ENCODE peak calls at places on chromosome 3, in ten cellular contexts. M is AG09319; G is iris pigment epithelial cell; C is AG10803; T is DMS 273 treated with DMSO at 0.1 percent for 48 hours; I is foreskin fibroblast; Y is activated CD8-positive, alpha-beta memory T cell treated with anti-CD3 and anti-CD28 coated beads for 4 hours; R is dorsolateral prefrontal cortex; H is nephron progenitor cell; B is caudate nucleus. X is an unnamed sample.

GRCh38 chr3:59127071-59127470 is 77.2 kb upstream of the CFAP20DC start:
- DNase-seq in M (no peak), G (peak; percentile 75), C (peak; percentile 78), T (no peak), I (peak; percentile 74), Y (no peak), R (no peak), H (no peak), B (no peak), X (peak; percentile 85)

GRCh38 chr3:123406598-123406997 is 42.3 kb downstream of the ADCY5 start:
- DNase-seq in M (no peak), G (no peak), C (no peak), T (no peak), I (no peak), Y (no peak), R (peak; percentile 36), H (no peak), B (no peak), X (no peak)

GRCh38 chr3:170418422-170419300 is at the start of gene CLDN11:
- DNase-seq in M (no peak), G (peak; percentile 73), C (peak; percentile 71), T (peak; percentile 16), I (peak; percentile 87), Y (no peak), R (peak; percentile 70), H (peak; percentile 70), B (peak; percentile 32), X (peak; percentile 83)

GRCh38 chr3:123636431-123636841 is 51.6 kb upstream of the HACD2 start:
- DNase-seq in M (no peak), G (no peak), C (no peak), T (peak; percentile 59), I (no peak), Y (no peak), R (no peak), H (peak; percentile 79), B (no peak), X (no peak)

GRCh38 chr3:86814918-86815655 is 175.9 kb downstream of the VGLL3 start:
- DNase-seq in M (no peak), G (peak; percentile 62), C (peak; percentile 83), T (no peak), I (peak; percentile 38), Y (no peak), R (no peak), H (no peak), B (no peak), X (peak; percentile 48)

GRCh38 chr3:140186421-140186920 is 251.5 kb downstream of the CLSTN2 start:
- DNase-seq in M (peak; percentile 44), G (peak; percentile 65), C (peak; percentile 40), T (peak; percentile 97), I (peak; percentile 68), Y (no peak), R (no peak), H (no peak), B (no peak), X (peak; percentile 82)

GRCh38 chr3:125166581-125166980 is 46.0 kb downstream of the SLC12A8 start:
- DNase-seq in M (no peak), G (peak; percentile 31), C (peak; percentile 64), T (no peak), I (peak; percentile 53), Y (no peak), R (no peak), H (no peak), B (no peak), X (no peak)

GRCh38 chr3:56919137-56919796 is 117.5 kb upstream of the ARHGEF3 start:
- DNase-seq in M (no peak), G (no peak), C (no peak), T (no peak), I (no peak), Y (no peak), R (no peak), H (no peak), B (no peak), X (no peak)

GRCh38 chr3:66405701-66406091 is 95.1 kb downstream of the LRIG1 start:
- DNase-seq in M (no peak), G (peak; percentile 60), C (peak; percentile 86), T (no peak), I (peak; percentile 94), Y (no peak), R (peak; percentile 54), H (no peak), B (no peak), X (peak; percentile 73)

GRCh38 chr3:179348325-179349013 is 960 bp downstream of the MFN1 start:
- DNase-seq in M (no peak), G (no peak), C (no peak), T (no peak), I (no peak), Y (no peak), R (no peak), H (no peak), B (no peak), X (peak; percentile 7)

GRCh38 chr3:127151992-127152391 is 40.9 kb upstream of the PRR23E start:
- DNase-seq in M (no peak), G (no peak), C (peak; percentile 43), T (no peak), I (peak; percentile 25), Y (no peak), R (no peak), H (no peak), B (no peak), X (peak; percentile 20)

GRCh38 chr3:87674397-87675161 is 384.2 kb downstream of the CGGBP1 start:
- DNase-seq in M (no peak), G (no peak), C (no peak), T (no peak), I (no peak), Y (no peak), R (no peak), H (no peak), B (no peak), X (no peak)

GRCh38 chr3:38580450-38581382 is 68.8 kb downstream of the SCN5A start:
- DNase-seq in M (no peak), G (no peak), C (no peak), T (no peak), I (no peak), Y (no peak), R (no peak), H (no peak), B (no peak), X (no peak)

GRCh38 chr3:8769088-8769822 is at the start of gene OXTR:
- DNase-seq in M (peak; percentile 40), G (peak; percentile 86), C (peak; percentile 88), T (peak; percentile 36), I (peak; percentile 92), Y (no peak), R (peak; percentile 52), H (peak; percentile 91), B (peak; percentile 20), X (peak; percentile 95)

GRCh38 chr3:168476360-168476980 is 380.7 kb upstream of the GOLIM4 start:
- DNase-seq in M (no peak), G (no peak), C (no peak), T (no peak), I (no peak), Y (no peak), R (no peak), H (no peak), B (no peak), X (no peak)

GRCh38 chr3:106457278-106458210 is 588.7 kb upstream of the CBLB start:
- DNase-seq in M (peak; percentile 82), G (peak; percentile 92), C (peak; percentile 97), T (peak; percentile 94), I (peak; percentile 87), Y (no peak), R (peak; percentile 45), H (no peak), B (no peak), X (peak; percentile 94)

GRCh38 chr3:61650276-61650675 is 88.9 kb downstream of the PTPRG start:
- DNase-seq in M (peak; percentile 62), G (peak; percentile 73), C (peak; percentile 97), T (peak; percentile 28), I (peak; percentile 86), Y (no peak), R (no peak), H (no peak), B (no peak), X (peak; percentile 44)

GRCh38 chr3:169550284-169550683 is 113.2 kb downstream of the MECOM start:
- DNase-seq in M (no peak), G (no peak), C (no peak), T (no peak), I (no peak), Y (no peak), R (no peak), H (no peak), B (no peak), X (no peak)

GRCh38 chr3:51539291-51539891 is 872 bp downstream of the RAD54L2 start:
- DNase-seq in M (peak; percentile 7), G (peak; percentile 79), C (peak; percentile 46), T (no peak), I (peak; percentile 83), Y (no peak), R (peak; percentile 40), H (peak; percentile 26), B (no peak), X (peak; percentile 66)